ENCODE peak calls at places on chromosomes 16 and 17, in seven cellular contexts. O is H7; K is HFF-Myc; H is stimulated activated effector memory CD8-positive, alpha-beta T cell treated with anti-CD3 and anti-CD28 coated beads, Interleukin-12 subunit alpha, Interleukin-12 subunit beta, amount 100 ng/mL, for 72 hours; B is LoVo; E is skeletal muscle cell; G is RPMI7951. X is an unnamed sample.

GRCh38 chr16:48897698-48898205 is 287.8 kb upstream of the N4BP1 start:
- DNase-seq in O (no peak), K (no peak), H (no peak), B (no peak), E (no peak), G (no peak), X (no peak)

GRCh38 chr17:74305865-74306654 is 20.0 kb upstream of the KIF19 start:
- DNase-seq in O (no peak), K (no peak), H (no peak), B (no peak), E (no peak), G (peak), X (no peak)

GRCh38 chr16:2244301-2244700 is 7.1 kb downstream of the ECI1 start:
- DNase-seq in O (peak), K (no peak), H (no peak), B (no peak), E (no peak), G (no peak), X (no peak)

GRCh38 chr17:72516772-72517399 is 396.1 kb downstream of the SOX9 start:
- DNase-seq in O (peak), K (no peak), H (no peak), B (no peak), E (peak), G (peak), X (no peak)

GRCh38 chr16:72856797-72857196 is 191.1 kb downstream of the ZFHX3 start:
- DNase-seq in O (peak), K (no peak), H (no peak), B (no peak), E (no peak), G (peak), X (peak)

GRCh38 chr16:88748364-88748763 is 36.7 kb downstream of the PIEZO1 start:
- DNase-seq in O (no peak), K (no peak), H (no peak), B (no peak), E (no peak), G (no peak), X (no peak)

GRCh38 chr17:32621612-32622312 is 135.0 kb downstream of the CDK5R1 start:
- DNase-seq in O (peak), K (peak), H (no peak), B (no peak), E (no peak), G (no peak), X (no peak)

GRCh38 chr17:49016775-49017463 is 19.7 kb downstream of the IGF2BP1 start:
- DNase-seq in O (peak), K (no peak), H (no peak), B (peak), E (no peak), G (peak), X (no peak)

GRCh38 chr16:49867234-49867633 is 11.3 kb upstream of the ZNF423 start:
- DNase-seq in O (no peak), K (no peak), H (no peak), B (no peak), E (no peak), G (no peak), X (no peak)

GRCh38 chr17:8285270-8286181 is 2.9 kb upstream of the RANGRF start:
- DNase-seq in O (no peak), K (no peak), H (no peak), B (no peak), E (no peak), G (no peak), X (no peak)

GRCh38 chr17:7330099-7331015 is 1.2 kb upstream of the NEURL4 start:
- DNase-seq in O (peak), K (no peak), H (peak), B (peak), E (no peak), G (peak), X (peak)

GRCh38 chr16:49706620-49707355 is 149.1 kb downstream of the ZNF423 start:
- DNase-seq in O (no peak), K (no peak), H (no peak), B (no peak), E (no peak), G (no peak), X (no peak)

GRCh38 chr16:85329059-85329812 is 217.0 kb upstream of the CIBAR2 start:
- DNase-seq in O (peak), K (no peak), H (no peak), B (no peak), E (no peak), G (peak), X (peak)

GRCh38 chr16:68357923-68358322 is 47.1 kb downstream of the PRMT7 start:
- DNase-seq in O (no peak), K (no peak), H (no peak), B (no peak), E (no peak), G (no peak), X (no peak)

X was measured in HEK293T.